ENCODE peak calls at places on chromosome 7, in nine cellular contexts. U is transverse colon; S is OCI-LY7; W is AG04450; X is body of pancreas; Z is colonic mucosa; K is gastrocnemius medialis; T is CD8-positive, alpha-beta memory T cell; V is breast epithelium. O is an unnamed sample.

GRCh38 chr7:1856161-1856965 is 186.3 kb downstream of the ELFN1 start:
- DNase-seq in K (no peak), U (no peak), S (no peak), X (no peak), V (no peak), W (no peak), Z (no peak), T (no peak), O (no peak)

GRCh38 chr7:4694653-4695335 is 12.7 kb downstream of the FOXK1 start:
- DNase-seq in V (no peak), U (peak; percentile 30), X (no peak), S (no peak), Z (no peak), W (peak; percentile 47), T (no peak), K (peak; percentile 87), O (no peak)

GRCh38 chr7:40805361-40805760 is 670.6 kb downstream of the SUGCT start:
- DNase-seq in W (no peak), X (no peak), K (no peak), U (no peak), V (no peak), Z (no peak), S (no peak), T (no peak), O (no peak)

GRCh38 chr7:35003679-35004278 is 33.5 kb downstream of the DPY19L1 start:
- DNase-seq in T (no peak), V (no peak), K (no peak), S (no peak), W (peak; percentile 41), X (peak; percentile 27), U (peak; percentile 85), Z (peak; percentile 87), O (peak; percentile 8)

GRCh38 chr7:37395618-37396259 is 52.9 kb downstream of the ELMO1 start:
- DNase-seq in Z (no peak), S (no peak), K (no peak), U (no peak), W (no peak), T (no peak), X (no peak), V (no peak), O (no peak)

GRCh38 chr7:90411510-90411909 is 8.2 kb downstream of the CLDN12 start:
- DNase-seq in W (no peak), S (no peak), X (no peak), V (no peak), K (no peak), Z (no peak), U (no peak), T (no peak), O (no peak)

GRCh38 chr7:130397472-130397871 is 17.2 kb downstream of the CPA1 start:
- DNase-seq in S (no peak), K (no peak), U (no peak), Z (no peak), V (no peak), X (no peak), W (no peak), T (no peak), O (no peak)

GRCh38 chr7:158828343-158829020 is 827 bp downstream of the ESYT2 start:
- DNase-seq in X (peak; percentile 65), Z (peak; percentile 55), K (no peak), W (no peak), V (peak; percentile 65), S (peak; percentile 47), U (peak; percentile 62), T (no peak), O (peak; percentile 27)

GRCh38 chr7:35802649-35803048 is 1.8 kb downstream of the SEPTIN7 start:
- DNase-seq in W (no peak), K (no peak), S (peak; percentile 44), V (no peak), U (no peak), X (no peak), Z (peak; percentile 18), T (no peak), O (no peak)

GRCh38 chr7:45180084-45180986 is 22.7 kb downstream of the RAMP3 start:
- DNase-seq in V (peak; percentile 46), K (no peak), U (no peak), X (peak; percentile 3), S (no peak), T (no peak), Z (no peak), W (no peak), O (no peak)

GRCh38 chr7:101635484-101635883 is 6.4 kb upstream of the MYL10 start:
- DNase-seq in K (no peak), S (no peak), W (no peak), U (no peak), T (no peak), Z (no peak), X (no peak), V (no peak), O (no peak)

GRCh38 chr7:34991938-34992840 is 45.1 kb downstream of the DPY19L1 start:
- DNase-seq in V (no peak), T (peak; percentile 36), K (no peak), W (no peak), U (peak; percentile 51), S (no peak), X (no peak), Z (no peak), O (no peak)

GRCh38 chr7:81110673-81111072 is 191.8 kb upstream of the SEMA3C start:
- DNase-seq in K (no peak), T (no peak), V (no peak), W (no peak), U (no peak), X (no peak), Z (no peak), S (no peak), O (no peak)

GRCh38 chr7:81114682-81115081 is 195.8 kb upstream of the SEMA3C start:
- DNase-seq in V (no peak), K (no peak), Z (no peak), U (no peak), S (no peak), W (no peak), X (no peak), T (no peak), O (no peak)

GRCh38 chr7:81112731-81113130 is 193.9 kb upstream of the SEMA3C start:
- DNase-seq in X (no peak), T (no peak), S (no peak), U (no peak), W (no peak), K (no peak), V (no peak), Z (no peak), O (no peak)

GRCh38 chr7:81111358-81111757 is 192.5 kb upstream of the SEMA3C start:
- DNase-seq in T (no peak), S (no peak), K (no peak), X (no peak), V (no peak), U (no peak), Z (no peak), W (peak; percentile 78), O (no peak)

GRCh38 chr7:81111781-81112540 is 193.1 kb upstream of the SEMA3C start:
- DNase-seq in W (peak; percentile 43), Z (no peak), S (no peak), T (no peak), X (no peak), U (no peak), K (no peak), V (no peak), O (no peak)
- H3K27ac ChIP-seq in W (peak overlapping the region; percentile 41), Z (no peak overlapping the region), S (no peak overlapping the region), T (no peak overlapping the region), X (no peak overlapping the region), U (peak overlapping the region; percentile 8), K (no peak overlapping the region), V (no peak overlapping the region), O (no peak overlapping the region)

DNA sequence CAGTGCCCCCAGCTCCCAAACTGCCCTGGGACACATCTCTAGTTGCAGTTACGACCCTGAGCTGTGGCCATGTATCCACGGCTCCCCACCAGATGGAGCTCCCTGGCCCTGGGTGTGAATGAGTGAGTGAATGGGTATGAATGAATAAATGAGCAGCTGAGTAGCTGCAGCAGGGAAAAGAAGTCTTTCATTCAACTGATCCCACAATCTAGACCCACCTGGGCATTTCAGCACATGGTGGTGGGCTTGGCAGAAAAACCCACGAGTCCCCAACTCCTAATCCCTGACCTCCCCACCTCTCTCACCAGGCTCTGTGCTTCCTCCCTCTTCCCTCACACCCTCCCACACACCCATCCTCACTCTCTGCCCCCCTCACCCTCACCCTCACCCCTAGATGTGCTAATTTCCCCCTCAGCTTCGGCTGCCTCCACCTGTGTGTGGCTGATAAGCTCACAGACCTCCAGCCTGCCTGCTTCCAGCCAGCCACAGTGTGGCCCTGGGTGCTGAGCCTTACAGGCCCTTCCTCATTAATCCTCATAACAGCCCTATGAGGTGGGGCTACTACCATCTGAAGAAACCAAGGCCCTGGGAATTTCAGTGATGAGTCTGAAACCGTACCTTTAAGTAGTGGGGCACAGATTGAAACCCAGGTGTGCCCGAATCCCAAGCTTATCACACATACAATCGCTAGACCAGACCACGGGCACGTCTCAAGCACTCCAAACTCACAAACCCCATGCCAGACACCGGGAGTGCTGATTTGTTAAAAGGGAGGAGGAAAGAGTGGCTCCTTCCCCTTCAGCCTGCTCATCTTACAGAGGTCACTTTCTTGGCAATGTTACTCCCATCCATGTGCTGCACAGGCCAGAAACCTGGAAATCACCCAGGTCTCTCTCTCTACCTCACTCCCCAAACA is 2.2 kb upstream of the ATP6V1F start:
- DNase-seq in T (no peak), K (peak; percentile 75), Z (peak; percentile 34), X (no peak), S (peak; percentile 45), U (no peak), V (no peak), W (peak; percentile 46), O (no peak)
- H3K27ac ChIP-seq in T (peak overlapping the region; percentile 55), K (peak overlapping the region; percentile 85), Z (no peak overlapping the region), X (no peak overlapping the region), S (no peak overlapping the region), U (peak overlapping the region; percentile 18), V (peak overlapping the region; percentile 42), W (peak overlapping the region; percentile 31), O (peak overlapping the region; percentile 39)

DNA sequence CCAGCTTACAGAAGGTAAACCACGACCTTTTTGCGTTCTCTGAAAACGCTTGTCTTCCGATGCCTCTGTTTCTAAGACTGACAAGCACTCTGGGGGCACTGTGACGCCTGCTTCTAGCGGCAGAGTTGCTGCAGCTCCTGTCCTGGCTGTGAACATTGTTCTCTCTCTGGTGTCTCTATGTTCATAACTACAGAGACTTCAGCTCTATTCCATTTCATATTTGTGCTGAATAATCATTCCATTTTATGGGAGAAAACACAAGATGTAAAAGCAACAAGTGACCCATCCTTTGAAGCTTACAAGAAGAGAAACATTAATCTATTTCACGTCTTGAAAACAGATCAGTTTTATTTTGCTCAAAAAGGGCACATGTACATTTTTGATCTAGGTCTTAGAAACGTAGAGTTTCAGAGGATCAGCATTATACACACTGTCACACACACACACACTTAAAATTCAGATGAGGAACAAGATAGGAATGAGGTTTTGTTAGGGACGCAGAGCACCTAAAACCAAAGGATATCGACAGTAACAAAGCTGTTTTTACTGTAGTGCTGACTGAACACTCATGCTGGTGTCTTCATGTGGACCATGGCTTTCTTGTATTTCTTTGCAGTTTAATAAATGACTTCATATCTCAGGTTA is 3.0 kb downstream of the IKZF1 start:
- DNase-seq in V (no peak), W (no peak), K (no peak), S (peak; percentile 88), Z (no peak), X (no peak), U (peak; percentile 59), T (peak; percentile 63), O (no peak)
- H3K27ac ChIP-seq in V (no peak overlapping the region), W (no peak overlapping the region), K (no peak overlapping the region), S (peak overlapping the region; percentile 86), Z (peak overlapping the region; percentile 62), X (no peak overlapping the region), U (peak overlapping the region; percentile 81), T (peak overlapping the region; percentile 86), O (no peak overlapping the region)

DNA sequence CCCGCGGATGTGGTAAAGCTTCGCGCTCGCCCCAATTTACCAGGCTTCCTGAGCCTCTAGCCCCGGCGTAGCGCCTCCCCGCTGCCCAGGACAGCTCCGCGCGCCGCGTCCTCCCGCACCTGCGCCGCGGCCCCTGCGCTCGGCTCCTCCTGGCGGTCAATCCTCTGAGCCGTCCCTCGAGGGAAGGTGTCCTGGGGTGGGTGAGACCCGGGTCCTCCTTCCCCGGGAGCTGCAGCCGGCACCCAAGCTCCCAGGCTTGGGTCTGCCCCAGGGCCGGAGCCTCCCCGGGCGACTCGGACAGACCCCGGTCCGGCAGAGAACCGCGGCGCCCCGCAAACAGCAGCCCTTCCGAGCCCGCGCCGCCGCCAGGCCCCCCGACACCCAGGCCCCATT is 512 bp downstream of the OSBPL3 start:
- DNase-seq in W (no peak), K (peak; percentile 36), Z (peak; percentile 68), U (peak; percentile 83), T (peak; percentile 78), V (peak; percentile 56), S (peak; percentile 89), X (peak; percentile 65), O (peak; percentile 44)
- H3K27ac ChIP-seq in W (peak overlapping the region; percentile 58), K (peak overlapping the region; percentile 77), Z (peak overlapping the region; percentile 88), U (peak overlapping the region; percentile 90), T (peak overlapping the region; percentile 87), V (peak overlapping the region; percentile 90), S (peak overlapping the region; percentile 47), X (peak overlapping the region; percentile 84), O (peak overlapping the region; percentile 69)

O was measured in prostate gland.